ENCODE peak calls at places on chromosomes 11 and 22, in five cellular contexts. A, J, K, D and W are unnamed samples.

GRCh38 chr11:21105196-21105917 is 436.0 kb downstream of the NELL1 start:
- DNase-seq in A (no peak), J (no peak), K (no peak), D (no peak), W (no peak)

GRCh38 chr22:43169310-43170130 is 17.4 kb downstream of the TTLL12 start:
- DNase-seq in A (no peak), J (no peak), K (no peak), D (no peak), W (no peak)

GRCh38 chr22:41469218-41469851 is 418 bp downstream of the ACO2 start:
- DNase-seq in A (no peak), J (no peak), K (no peak), D (no peak), W (no peak)

GRCh38 chr11:33375688-33376311 is 118.6 kb downstream of the HIPK3 start:
- DNase-seq in A (peak; percentile 20), J (no peak), K (peak; percentile 51), D (peak; percentile 23), W (no peak)

GRCh38 chr11:33317662-33318061 is 60.5 kb downstream of the HIPK3 start:
- DNase-seq in A (no peak), J (no peak), K (no peak), D (no peak), W (no peak)

GRCh38 chr11:45853616-45854219 is 6.4 kb downstream of the CRY2 start:
- DNase-seq in A (no peak), J (peak; percentile 75), K (peak; percentile 46), D (no peak), W (no peak)

GRCh38 chr11:122686106-122686505 is 30.6 kb downstream of the UBASH3B start:
- DNase-seq in A (no peak), J (no peak), K (peak; percentile 54), D (no peak), W (no peak)

GRCh38 chr22:31488346-31488883 is 1.2 kb downstream of the EIF4ENIF1 start:
- DNase-seq in A (no peak), J (no peak), K (no peak), D (no peak), W (no peak)

GRCh38 chr11:113401718-113402117 is 14.1 kb downstream of the ANKK1 start:
- DNase-seq in A (no peak), J (peak; percentile 75), K (no peak), D (no peak), W (no peak)

GRCh38 chr11:122706689-122707088 is 51.2 kb downstream of the UBASH3B start:
- DNase-seq in A (no peak), J (no peak), K (no peak), D (peak; percentile 32), W (no peak)

GRCh38 chr22:20918663-20919220 is 1.5 kb downstream of the CRKL start:
- DNase-seq in A (no peak), J (no peak), K (peak; percentile 23), D (no peak), W (no peak)

GRCh38 chr11:65366340-65366773 is 11.8 kb downstream of the TIGD3 start:
- DNase-seq in A (no peak), J (peak; percentile 76), K (peak; percentile 83), D (peak; percentile 78), W (peak; percentile 63)

GRCh38 chr11:6667733-6668374 is 12.2 kb upstream of the DCHS1 start:
- DNase-seq in A (no peak), J (no peak), K (peak; percentile 22), D (peak; percentile 45), W (no peak)

GRCh38 chr11:65882191-65883057 is 2.8 kb downstream of the CTSW start:
- DNase-seq in A (no peak), J (peak; percentile 7), K (no peak), D (no peak), W (no peak)

GRCh38 chr22:32803020-32803758 is 1.7 kb downstream of the TIMP3 start:
- DNase-seq in A (no peak), J (no peak), K (no peak), D (peak; percentile 36), W (no peak)

GRCh38 chr11:104091281-104092071 is 55.0 kb downstream of the DDI1 start:
- DNase-seq in A (no peak), J (no peak), K (no peak), D (no peak), W (no peak)

GRCh38 chr11:61706452-61707400 is 26.5 kb downstream of the DAGLA start:
- DNase-seq in A (no peak), J (no peak), K (peak; percentile 46), D (no peak), W (no peak)

GRCh38 chr11:61704838-61705237 is 24.6 kb downstream of the DAGLA start:
- DNase-seq in A (no peak), J (no peak), K (no peak), D (no peak), W (no peak)

GRCh38 chr11:61709110-61709509 is 28.9 kb downstream of the DAGLA start:
- DNase-seq in A (no peak), J (no peak), K (no peak), D (no peak), W (no peak)

GRCh38 chr11:61709572-61709971 is 29.4 kb downstream of the DAGLA start:
- DNase-seq in A (no peak), J (no peak), K (no peak), D (no peak), W (no peak)

DNA sequence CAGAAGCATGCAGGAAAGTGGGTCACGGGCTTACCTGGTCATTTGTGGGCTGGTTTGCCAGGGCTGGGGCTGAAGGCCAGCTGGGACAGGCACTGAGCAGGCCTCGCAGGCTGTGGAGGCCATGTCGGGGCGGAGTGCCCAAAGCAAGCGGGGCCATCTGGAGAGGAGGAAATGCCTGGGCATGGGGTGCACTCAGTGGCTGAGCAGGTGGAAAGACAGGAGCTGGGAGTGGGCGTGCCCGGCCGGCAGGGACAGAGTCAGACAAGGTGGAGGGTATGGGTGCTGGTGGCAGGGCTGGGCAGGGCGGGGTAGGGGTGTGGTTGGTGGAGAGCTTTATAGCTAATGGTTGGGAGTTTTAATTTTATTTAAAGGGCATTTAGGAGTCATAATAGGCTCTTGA is 27.4 kb downstream of the DAGLA start:
- DNase-seq in A (no peak), J (no peak), K (no peak), D (no peak), W (no peak)
- TF ChIP-seq CTCF in A (no peak), J (no peak), K (no peak), D (no peak), W (no peak)

GRCh38 chr11:22431074-22431473 is 92.9 kb downstream of the SLC17A6 start:
- DNase-seq in A (no peak), J (no peak), K (no peak), D (no peak), W (no peak)

GRCh38 chr11:22432331-22433065 is 94.3 kb downstream of the SLC17A6 start:
- DNase-seq in A (peak; percentile 75), J (peak; percentile 17), K (no peak), D (no peak), W (no peak)

GRCh38 chr11:22430286-22430685 is 92.1 kb downstream of the SLC17A6 start:
- DNase-seq in A (no peak), J (no peak), K (no peak), D (no peak), W (no peak)

GRCh38 chr11:22426915-22427314 is 88.7 kb downstream of the SLC17A6 start:
- DNase-seq in A (no peak), J (no peak), K (no peak), D (no peak), W (no peak)
- TF ChIP-seq CTCF in A (no peak), J (no peak), K (peak; percentile 11), D (no peak), W (peak; percentile 54)

DNA sequence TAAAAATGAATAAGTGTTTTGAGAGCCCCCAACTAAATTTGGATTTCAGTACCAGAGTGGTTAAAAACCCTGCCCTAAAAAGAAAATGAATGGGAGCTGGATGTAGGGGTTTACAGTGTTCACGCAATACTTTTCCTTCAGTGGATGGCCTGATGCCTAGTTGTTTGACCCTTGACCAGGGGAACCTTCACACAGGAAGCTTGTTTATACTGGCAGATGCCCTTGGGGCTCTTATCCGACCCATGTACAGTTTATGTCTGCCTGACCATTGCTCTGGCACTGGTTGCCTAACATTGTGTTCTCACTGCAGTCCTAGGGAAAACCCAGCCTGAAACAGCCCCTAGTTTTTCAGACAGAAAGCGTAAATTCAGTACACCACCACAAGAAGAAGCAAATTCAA is 35.0 kb downstream of the SLC22A9 start:
- DNase-seq in A (no peak), J (peak; percentile 8), K (no peak), D (peak; percentile 7), W (no peak)
- TF ChIP-seq CTCF in A (no peak), J (no peak), K (no peak), D (no peak), W (no peak)

GRCh38 chr11:11157201-11157600 is 195.8 kb downstream of the CSNK2A3 start:
- DNase-seq in A (peak; percentile 55), J (no peak), K (peak; percentile 66), D (peak; percentile 68), W (no peak)
- TF ChIP-seq CTCF in A (peak; percentile 27), J (no peak), K (peak; percentile 45), D (peak; percentile 64), W (peak; percentile 51)

GRCh38 chr11:106585061-106585460 is 433.2 kb downstream of the GUCY1A2 start:
- DNase-seq in A (peak; percentile 11), J (no peak), K (no peak), D (peak; percentile 25), W (peak; percentile 2)
- TF ChIP-seq CTCF in A (no peak), J (no peak), K (peak; percentile 43), D (no peak), W (peak; percentile 38)

DNA sequence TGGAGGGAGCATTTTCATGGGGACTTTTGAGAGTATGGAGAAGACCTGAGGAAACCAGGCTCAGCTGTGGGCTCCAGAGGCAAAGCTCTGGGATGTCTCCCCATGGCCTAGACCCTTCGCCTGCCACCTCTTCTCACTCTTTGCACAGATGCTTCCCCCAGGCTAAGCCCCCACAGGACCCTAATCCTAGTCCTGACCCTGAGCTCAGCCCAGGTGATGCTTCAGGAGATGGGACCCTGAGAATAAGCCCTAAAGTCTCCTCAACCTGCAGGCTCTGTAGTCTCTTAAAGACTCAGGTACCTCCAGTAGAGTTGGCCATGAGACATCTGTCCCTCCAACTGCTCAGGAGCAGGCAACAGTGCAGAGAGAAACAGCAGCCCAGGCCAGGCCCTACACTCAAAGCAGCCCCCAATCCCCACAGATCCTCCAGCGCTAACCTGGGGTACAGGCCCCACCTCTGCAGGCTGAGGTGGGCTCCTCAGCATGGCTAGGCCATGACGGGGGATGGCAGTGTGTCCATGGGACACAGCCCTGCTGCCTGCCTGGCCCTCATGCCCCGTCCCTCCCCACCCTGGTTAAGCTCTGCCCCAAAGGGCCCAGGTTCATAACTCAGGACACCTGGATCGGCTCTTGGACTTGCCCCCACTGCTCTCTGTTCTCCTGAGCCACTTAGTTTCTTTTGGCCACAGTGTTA is 39.4 kb downstream of the GGTLC2 start:
- DNase-seq in A (no peak), J (no peak), K (no peak), D (no peak), W (no peak)
- TF ChIP-seq CTCF in A (no peak), J (no peak), K (no peak), D (no peak), W (no peak)